ENCODE peak calls at places on chromosome 20, in six cellular contexts. One of them, this sample, is unnamed.
A peak's percentile ranks its signal among the peaks of the same experiment; 100 is the strongest.

GRCh38 chr20:37471741-37472235 is 49.3 kb upstream of the NNAT start:
- DNase-seq in upper lobe of left lung: no peak
- DNase-seq in CD8-positive, alpha-beta T cell: no peak
- DNase-seq in PC-3: no peak
- DNase-seq in spleen: no peak
- DNase-seq in MM.1S: no peak
- DNase-seq in this sample: no peak

GRCh38 chr20:50050660-50051308 is 62.2 kb downstream of the UBE2V1 start:
- DNase-seq in CD8-positive, alpha-beta T cell: no peak
- DNase-seq in spleen: no peak
- DNase-seq in MM.1S: no peak
- DNase-seq in PC-3: no peak
- DNase-seq in upper lobe of left lung: no peak
- DNase-seq in this sample: no peak

GRCh38 chr20:37544386-37544785 is 16.7 kb upstream of the BLCAP start:
- DNase-seq in MM.1S: no peak
- DNase-seq in spleen: peak; percentile 45
- DNase-seq in CD8-positive, alpha-beta T cell: no peak
- DNase-seq in PC-3: no peak
- DNase-seq in upper lobe of left lung: no peak
- DNase-seq in this sample: no peak

GRCh38 chr20:49890651-49891361 is 24.5 kb downstream of the SPATA2 start:
- DNase-seq in PC-3: no peak
- DNase-seq in upper lobe of left lung: peak; percentile 52
- DNase-seq in CD8-positive, alpha-beta T cell: no peak
- DNase-seq in spleen: peak; percentile 69
- DNase-seq in MM.1S: no peak
- DNase-seq in this sample: no peak

GRCh38 chr20:14067631-14068030 is 72.3 kb downstream of the MACROD2 start:
- DNase-seq in CD8-positive, alpha-beta T cell: no peak
- DNase-seq in MM.1S: no peak
- DNase-seq in PC-3: peak; percentile 45
- DNase-seq in spleen: no peak
- DNase-seq in upper lobe of left lung: no peak
- DNase-seq in this sample: no peak

GRCh38 chr20:54197621-54198604 is 10.0 kb upstream of the PFDN4 start:
- DNase-seq in PC-3: peak; percentile 93
- DNase-seq in spleen: no peak
- DNase-seq in MM.1S: peak; percentile 28
- DNase-seq in upper lobe of left lung: no peak
- DNase-seq in CD8-positive, alpha-beta T cell: no peak
- DNase-seq in this sample: no peak

GRCh38 chr20:57291003-57291402 is 24.6 kb upstream of the BMP7 start:
- DNase-seq in MM.1S: no peak
- DNase-seq in upper lobe of left lung: no peak
- DNase-seq in PC-3: peak; percentile 30
- DNase-seq in CD8-positive, alpha-beta T cell: no peak
- DNase-seq in spleen: no peak
- DNase-seq in this sample: no peak

GRCh38 chr20:37406010-37406998 is 60.4 kb downstream of the SRC start:
- DNase-seq in MM.1S: peak; percentile 71
- DNase-seq in CD8-positive, alpha-beta T cell: no peak
- DNase-seq in upper lobe of left lung: peak; percentile 91
- DNase-seq in spleen: no peak
- DNase-seq in PC-3: peak; percentile 64
- DNase-seq in this sample: peak; percentile 35

GRCh38 chr20:46568570-46569129 is 18.2 kb upstream of the OCSTAMP start:
- DNase-seq in CD8-positive, alpha-beta T cell: no peak
- DNase-seq in MM.1S: no peak
- DNase-seq in upper lobe of left lung: peak; percentile 79
- DNase-seq in spleen: peak; percentile 80
- DNase-seq in PC-3: peak; percentile 77
- DNase-seq in this sample: no peak

GRCh38 chr20:43996240-43996930 is 81.7 kb downstream of the TOX2 start:
- DNase-seq in MM.1S: no peak
- DNase-seq in spleen: no peak
- DNase-seq in PC-3: no peak
- DNase-seq in CD8-positive, alpha-beta T cell: no peak
- DNase-seq in upper lobe of left lung: no peak
- DNase-seq in this sample: no peak

GRCh38 chr20:37711987-37712961 is 18.4 kb downstream of the CTNNBL1 start:
- DNase-seq in PC-3: no peak
- DNase-seq in spleen: no peak
- DNase-seq in upper lobe of left lung: no peak
- DNase-seq in MM.1S: no peak
- DNase-seq in CD8-positive, alpha-beta T cell: no peak
- DNase-seq in this sample: no peak

GRCh38 chr20:44620030-44620429 is 31.5 kb downstream of the ADA start:
- DNase-seq in spleen: no peak
- DNase-seq in MM.1S: no peak
- DNase-seq in PC-3: no peak
- DNase-seq in upper lobe of left lung: no peak
- DNase-seq in CD8-positive, alpha-beta T cell: no peak
- DNase-seq in this sample: no peak

DNA sequence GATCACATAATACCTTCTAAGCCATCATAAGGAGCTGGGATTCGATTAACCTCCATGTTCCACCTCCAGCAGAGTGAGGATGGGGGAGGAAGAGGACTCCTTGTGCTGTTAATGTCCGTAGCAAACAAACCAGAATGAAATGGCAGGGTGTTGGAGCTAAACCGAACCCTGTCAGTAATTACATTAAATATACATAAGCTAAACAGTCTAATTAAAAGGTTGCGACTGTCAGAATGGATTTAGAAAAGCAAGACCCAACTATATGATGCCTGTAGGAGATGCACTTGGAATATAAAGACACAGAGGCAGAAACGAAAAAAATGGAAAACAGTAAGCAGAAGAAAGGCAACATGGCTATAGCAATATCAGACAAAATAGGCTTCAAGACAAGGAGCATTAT is 13.2 kb downstream of the PREX1 start:
- DNase-seq in CD8-positive, alpha-beta T cell: no peak
- DNase-seq in PC-3: no peak
- DNase-seq in MM.1S: no peak
- DNase-seq in spleen: no peak
- DNase-seq in upper lobe of left lung: no peak
- DNase-seq in this sample: no peak
- H3K4me1 ChIP-seq in CD8-positive, alpha-beta T cell: peaks cover 87% of the 10 kb centered on the region
- H3K4me1 ChIP-seq in PC-3: peaks cover 16% of the 10 kb centered on the region
- H3K4me1 ChIP-seq in MM.1S: peaks cover 6% of the 10 kb centered on the region
- H3K4me1 ChIP-seq in spleen: peaks cover 100% of the 10 kb centered on the region
- H3K4me1 ChIP-seq in upper lobe of left lung: peaks cover 72% of the 10 kb centered on the region
- H3K4me1 ChIP-seq in this sample: peaks cover 97% of the 10 kb centered on the region

GRCh38 chr20:56247954-56248782 is at the start of gene MC3R:
- DNase-seq in CD8-positive, alpha-beta T cell: no peak
- DNase-seq in spleen: no peak
- DNase-seq in PC-3: peak; percentile 79
- DNase-seq in upper lobe of left lung: no peak
- DNase-seq in MM.1S: peak; percentile 67
- DNase-seq in this sample: peak; percentile 44
- H3K4me3 ChIP-seq in CD8-positive, alpha-beta T cell: no peak within 1 kb of the TSS
- H3K4me3 ChIP-seq in spleen: no peak within 1 kb of the TSS
- H3K4me3 ChIP-seq in PC-3: no peak within 1 kb of the TSS
- H3K4me3 ChIP-seq in upper lobe of left lung: no peak within 1 kb of the TSS
- H3K4me3 ChIP-seq in MM.1S: no peak within 1 kb of the TSS
- H3K4me3 ChIP-seq in this sample: no peak within 1 kb of the TSS

GRCh38 chr20:41249781-41250281 is 67.7 kb downstream of the ZHX3 start:
- DNase-seq in MM.1S: no peak
- DNase-seq in CD8-positive, alpha-beta T cell: no peak
- DNase-seq in spleen: no peak
- DNase-seq in PC-3: peak; percentile 25
- DNase-seq in upper lobe of left lung: no peak
- DNase-seq in this sample: no peak
- H3K4me1 ChIP-seq in MM.1S: peaks cover 44% of the 10 kb centered on the region
- H3K4me1 ChIP-seq in CD8-positive, alpha-beta T cell: no peaks in the 10 kb centered on the region
- H3K4me1 ChIP-seq in spleen: peaks cover 72% of the 10 kb centered on the region
- H3K4me1 ChIP-seq in PC-3: peaks cover 23% of the 10 kb centered on the region
- H3K4me1 ChIP-seq in upper lobe of left lung: peaks cover 47% of the 10 kb centered on the region
- H3K4me1 ChIP-seq in this sample: no peaks in the 10 kb centered on the region

GRCh38 chr20:35314460-35315198 is 22.4 kb upstream of the FAM83C start:
- DNase-seq in CD8-positive, alpha-beta T cell: no peak
- DNase-seq in MM.1S: no peak
- DNase-seq in PC-3: no peak
- DNase-seq in upper lobe of left lung: no peak
- DNase-seq in spleen: no peak
- DNase-seq in this sample: no peak

GRCh38 chr20:35317416-35317815 is 25.2 kb upstream of the FAM83C start:
- DNase-seq in MM.1S: no peak
- DNase-seq in spleen: no peak
- DNase-seq in CD8-positive, alpha-beta T cell: no peak
- DNase-seq in upper lobe of left lung: no peak
- DNase-seq in PC-3: no peak
- DNase-seq in this sample: no peak

GRCh38 chr20:35312348-35312747 is 20.1 kb upstream of the FAM83C start:
- DNase-seq in CD8-positive, alpha-beta T cell: no peak
- DNase-seq in MM.1S: no peak
- DNase-seq in upper lobe of left lung: no peak
- DNase-seq in spleen: no peak
- DNase-seq in PC-3: peak; percentile 98
- DNase-seq in this sample: no peak

GRCh38 chr20:35316086-35316485 is 23.9 kb upstream of the FAM83C start:
- DNase-seq in MM.1S: no peak
- DNase-seq in CD8-positive, alpha-beta T cell: no peak
- DNase-seq in upper lobe of left lung: no peak
- DNase-seq in PC-3: peak; percentile 31
- DNase-seq in spleen: no peak
- DNase-seq in this sample: no peak

DNA sequence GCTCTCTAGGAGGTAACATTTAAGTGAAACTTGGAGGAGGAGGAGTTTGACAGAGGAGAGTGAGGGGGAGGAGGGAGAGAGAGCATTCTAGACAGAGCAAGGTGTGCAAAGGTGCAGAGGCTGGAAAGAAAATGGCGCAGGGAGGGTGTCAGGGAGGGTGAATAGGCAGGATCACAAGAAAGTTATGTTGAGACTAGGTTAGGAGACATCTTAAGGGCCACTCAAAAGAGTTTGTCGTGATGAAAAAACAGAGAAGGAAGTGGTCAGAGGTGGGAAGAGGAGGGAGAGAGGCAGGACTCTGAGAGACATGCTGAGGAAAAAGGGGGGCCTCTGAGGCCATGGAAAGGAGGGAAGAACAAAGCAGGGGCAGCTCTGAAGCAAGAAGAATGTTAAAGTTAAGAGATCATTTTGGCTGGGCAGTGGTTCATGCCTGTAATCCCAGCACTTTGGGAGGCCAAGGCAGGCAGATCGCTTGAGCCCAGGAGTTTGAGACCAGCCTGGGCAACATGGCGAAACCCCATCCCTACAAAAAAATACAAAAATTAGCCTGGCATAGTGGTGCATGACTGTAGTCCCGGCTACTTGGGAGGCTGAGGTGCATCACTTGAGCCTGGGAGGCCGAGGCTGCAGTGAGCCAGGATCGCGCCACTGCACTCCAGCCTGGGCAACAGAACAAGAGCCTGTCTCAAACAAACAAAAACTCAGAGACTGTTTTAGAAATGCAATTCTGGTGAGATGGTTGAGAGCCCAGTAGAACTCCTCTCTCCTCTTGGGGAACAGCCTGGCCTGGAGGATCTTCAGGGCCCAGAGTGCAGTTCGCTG is 23.2 kb upstream of the FAM83C start:
- DNase-seq in upper lobe of left lung: no peak
- DNase-seq in PC-3: no peak
- DNase-seq in spleen: no peak
- DNase-seq in CD8-positive, alpha-beta T cell: no peak
- DNase-seq in MM.1S: no peak
- DNase-seq in this sample: no peak
- H3K4me3 ChIP-seq in upper lobe of left lung: no peak overlapping the region
- H3K4me3 ChIP-seq in PC-3: no peak overlapping the region
- H3K4me3 ChIP-seq in spleen: no peak overlapping the region
- H3K4me3 ChIP-seq in CD8-positive, alpha-beta T cell: no peak overlapping the region
- H3K4me3 ChIP-seq in MM.1S: no peak overlapping the region
- H3K4me3 ChIP-seq in this sample: no peak overlapping the region

GRCh38 chr20:62823688-62824475 is 7.0 kb downstream of the COL9A3 start:
- DNase-seq in CD8-positive, alpha-beta T cell: no peak
- DNase-seq in spleen: no peak
- DNase-seq in upper lobe of left lung: peak; percentile 75
- DNase-seq in MM.1S: no peak
- DNase-seq in PC-3: no peak
- DNase-seq in this sample: no peak

GRCh38 chr20:62821726-62822210 is 4.9 kb downstream of the COL9A3 start:
- DNase-seq in spleen: no peak
- DNase-seq in MM.1S: no peak
- DNase-seq in PC-3: no peak
- DNase-seq in CD8-positive, alpha-beta T cell: no peak
- DNase-seq in upper lobe of left lung: peak; percentile 79
- DNase-seq in this sample: no peak

GRCh38 chr20:62820962-62821725 is 4.3 kb downstream of the COL9A3 start:
- DNase-seq in spleen: no peak
- DNase-seq in PC-3: no peak
- DNase-seq in CD8-positive, alpha-beta T cell: no peak
- DNase-seq in upper lobe of left lung: peak; percentile 72
- DNase-seq in MM.1S: no peak
- DNase-seq in this sample: no peak

GRCh38 chr20:62822788-62823651 is 6.2 kb downstream of the COL9A3 start:
- DNase-seq in CD8-positive, alpha-beta T cell: no peak
- DNase-seq in MM.1S: peak; percentile 69
- DNase-seq in spleen: no peak
- DNase-seq in upper lobe of left lung: peak; percentile 39
- DNase-seq in PC-3: peak; percentile 88
- DNase-seq in this sample: no peak

DNA sequence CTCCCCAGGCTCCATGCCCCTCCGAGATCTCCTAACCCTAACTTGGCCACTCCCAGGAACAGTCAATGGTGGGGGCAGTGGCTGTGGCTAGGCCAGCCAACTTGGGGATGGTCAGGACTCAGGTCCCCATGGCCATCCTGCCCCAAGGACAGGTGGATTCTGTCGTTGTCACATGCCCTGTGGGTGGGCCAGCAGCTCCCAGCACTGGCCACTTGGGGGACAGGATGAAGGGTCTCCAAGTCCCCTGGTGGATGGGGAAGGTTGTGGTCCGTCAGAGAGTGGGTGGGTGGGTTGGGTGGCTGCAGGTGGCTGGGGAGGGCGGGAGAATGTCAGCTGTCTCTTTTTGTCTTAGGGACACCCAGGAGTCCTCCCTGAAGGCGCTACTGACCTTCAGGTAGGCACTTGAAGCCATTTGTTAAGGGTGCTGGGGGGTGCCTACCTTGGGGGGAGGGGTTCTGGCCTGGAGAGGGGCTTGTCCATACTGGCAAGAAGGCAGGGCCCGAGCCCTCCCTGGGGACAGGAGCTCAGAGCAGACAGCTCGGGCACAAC is 5.5 kb downstream of the COL9A3 start:
- DNase-seq in PC-3: no peak
- DNase-seq in CD8-positive, alpha-beta T cell: no peak
- DNase-seq in spleen: no peak
- DNase-seq in upper lobe of left lung: peak; percentile 8
- DNase-seq in MM.1S: no peak
- DNase-seq in this sample: no peak
- H3K4me1 ChIP-seq in PC-3: peaks cover 23% of the 10 kb centered on the region
- H3K4me1 ChIP-seq in CD8-positive, alpha-beta T cell: peaks cover 7% of the 10 kb centered on the region
- H3K4me1 ChIP-seq in spleen: peaks cover 35% of the 10 kb centered on the region
- H3K4me1 ChIP-seq in upper lobe of left lung: peaks cover 43% of the 10 kb centered on the region
- H3K4me1 ChIP-seq in MM.1S: peaks cover 6% of the 10 kb centered on the region
- H3K4me1 ChIP-seq in this sample: peaks cover 8% of the 10 kb centered on the region

DNA sequence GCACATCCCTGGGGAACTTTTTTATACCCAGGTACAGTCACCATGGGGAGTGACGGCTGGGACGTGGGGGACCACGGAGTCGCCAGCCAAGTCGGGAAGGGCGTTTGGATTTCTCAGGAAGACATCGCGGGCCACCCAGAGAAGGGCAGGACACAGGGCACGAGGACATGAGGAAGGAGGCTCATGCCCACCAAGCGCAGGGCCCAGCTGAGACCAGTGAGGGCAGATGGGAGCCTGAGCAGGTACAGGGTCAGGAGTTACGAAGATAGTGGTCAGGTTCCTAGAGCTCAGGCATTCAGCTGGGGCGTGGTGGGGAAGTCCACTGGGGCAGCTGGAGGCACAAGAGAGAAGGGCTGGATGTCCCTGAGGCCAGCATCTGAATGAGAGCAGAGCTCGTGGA is 74.6 kb downstream of the ZNF133 start:
- DNase-seq in upper lobe of left lung: peak; percentile 48
- DNase-seq in MM.1S: no peak
- DNase-seq in PC-3: no peak
- DNase-seq in CD8-positive, alpha-beta T cell: no peak
- DNase-seq in spleen: no peak
- DNase-seq in this sample: no peak
- H3K4me3 ChIP-seq in upper lobe of left lung: no peak overlapping the region
- H3K4me3 ChIP-seq in MM.1S: no peak overlapping the region
- H3K4me3 ChIP-seq in PC-3: no peak overlapping the region
- H3K4me3 ChIP-seq in CD8-positive, alpha-beta T cell: no peak overlapping the region
- H3K4me3 ChIP-seq in spleen: no peak overlapping the region
- H3K4me3 ChIP-seq in this sample: no peak overlapping the region